ENCODE peak calls at places on chromosomes 13 and 19, in four cellular contexts. S is CD4-positive, alpha-beta memory T cell; E is CD8-positive, alpha-beta memory T cell; B is ascending aorta. T is an unnamed sample.

GRCh38 chr13:110890279-110891150 is 24.4 kb downstream of the ANKRD10 start:
- DNase-seq in S (no peak), E (no peak), B (no peak), T (no peak)

GRCh38 chr13:26914624-26915023 is 154.0 kb upstream of the GPR12 start:
- DNase-seq in S (no peak), E (no peak), B (no peak), T (no peak)

GRCh38 chr19:13171146-13171545 is 20.9 kb downstream of the IER2 start:
- DNase-seq in S (no peak), E (no peak), B (no peak), T (peak; percentile 46)

GRCh38 chr13:94300401-94300800 is 179.1 kb downstream of the DCT start:
- DNase-seq in S (no peak), E (no peak), B (no peak), T (no peak)

GRCh38 chr19:14146789-14147216 is 10.4 kb upstream of the ASF1B start:
- DNase-seq in S (no peak), E (no peak), B (no peak), T (no peak)

GRCh38 chr19:35059799-35060091 is 18.2 kb downstream of the HPN start:
- DNase-seq in S (no peak), E (no peak), B (no peak), T (no peak)

GRCh38 chr19:40716655-40717324 is at the start of the genes COQ8B and ITPKC:
- DNase-seq in S (peak; percentile 99), E (peak; percentile 99), B (peak; percentile 96), T (peak; percentile 100)

GRCh38 chr19:42117076-42117475 is 15.2 kb downstream of the POU2F2 start:
- DNase-seq in S (no peak), E (no peak), B (no peak), T (no peak)

GRCh38 chr13:19634129-19634740 is 776 bp downstream of the MPHOSPH8 start:
- DNase-seq in S (no peak), E (no peak), B (no peak), T (no peak)

GRCh38 chr13:30421093-30422055 is 919 bp upstream of the UBE2L5 start:
- DNase-seq in S (peak; percentile 16), E (peak; percentile 13), B (peak; percentile 62), T (peak; percentile 82)

GRCh38 chr13:99018418-99019180 is 40.7 kb upstream of the DOCK9 start:
- DNase-seq in S (no peak), E (no peak), B (no peak), T (no peak)

GRCh38 chr13:26743971-26744370 is 16.6 kb downstream of the GPR12 start:
- DNase-seq in S (no peak), E (no peak), B (no peak), T (no peak)

GRCh38 chr13:111251646-111252448 is 68.6 kb upstream of the TEX29 start:
- DNase-seq in S (no peak), E (no peak), B (no peak), T (no peak)

GRCh38 chr19:29211562-29212416 is 1.2 kb downstream of the UQCRFS1 start:
- DNase-seq in S (no peak), E (no peak), B (no peak), T (no peak)

GRCh38 chr19:38478273-38478971 is 44.9 kb downstream of the RYR1 start:
- DNase-seq in S (no peak), E (no peak), B (no peak), T (no peak)

GRCh38 chr19:6632002-6632621 is 37.8 kb downstream of the TNFSF14 start:
- DNase-seq in S (peak; percentile 82), E (peak; percentile 79), B (no peak), T (peak; percentile 95)

GRCh38 chr19:11560404-11560988 is 1.5 kb upstream of the ELOF1 start:
- DNase-seq in S (peak; percentile 69), E (peak; percentile 77), B (no peak), T (no peak)

GRCh38 chr13:23672616-23673015 is 102.4 kb downstream of the TNFRSF19 start:
- DNase-seq in S (no peak), E (no peak), B (no peak), T (no peak)

GRCh38 chr13:40519637-40520036 is 146.8 kb downstream of the FOXO1 start:
- DNase-seq in S (no peak), E (no peak), B (no peak), T (no peak)

GRCh38 chr13:85521586-85521985 is 277.6 kb downstream of the SLITRK6 start:
- DNase-seq in S (no peak), E (no peak), B (no peak), T (no peak)

GRCh38 chr13:60175571-60175970 is 11.8 kb upstream of the DIAPH3 start:
- DNase-seq in S (no peak), E (no peak), B (no peak), T (no peak)

GRCh38 chr13:110304256-110304655 is 2.7 kb downstream of the COL4A1 start:
- DNase-seq in S (no peak), E (no peak), B (no peak), T (no peak)

GRCh38 chr19:17522988-17523872 is 11.8 kb downstream of the PGLS start:
- DNase-seq in S (peak; percentile 37), E (peak; percentile 56), B (no peak), T (peak; percentile 58)

GRCh38 chr13:44396963-44397580 is 23.4 kb downstream of the SERP2 start:
- DNase-seq in S (no peak), E (no peak), B (no peak), T (no peak)

GRCh38 chr13:57629391-57629804 is 2.1 kb upstream of the PCDH17 start:
- DNase-seq in S (no peak), E (no peak), B (no peak), T (no peak)

GRCh38 chr19:48627211-48627864 is 8.0 kb downstream of the SPHK2 start:
- DNase-seq in S (no peak), E (no peak), B (no peak), T (peak; percentile 69)

DNA sequence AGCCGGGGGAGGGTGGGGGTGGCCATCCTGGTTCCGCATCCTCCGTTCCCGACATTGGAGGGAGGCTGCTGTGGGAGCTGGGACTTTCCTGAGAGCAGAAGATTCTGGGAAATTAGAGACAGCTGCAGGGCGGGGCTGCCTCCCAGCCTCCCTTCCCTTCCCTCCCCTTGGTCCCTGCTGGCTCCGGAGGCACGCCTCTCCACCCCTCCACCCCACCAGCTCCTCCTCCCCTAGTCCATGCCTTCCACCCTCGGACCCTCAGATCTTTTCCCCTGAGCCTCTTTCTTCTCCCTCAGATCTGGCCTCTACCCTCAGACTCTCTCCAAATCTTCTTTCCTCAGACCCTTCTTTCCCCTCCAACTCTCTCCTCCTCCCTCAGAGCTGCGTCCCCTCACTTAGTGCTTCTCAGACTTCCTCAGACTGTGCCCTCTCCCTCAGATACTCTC is 3.1 kb upstream of the BCL3 start:
- DNase-seq in S (no peak), E (no peak), B (no peak), T (peak; percentile 83)
- H3K4me1 ChIP-seq in S (peaks cover 27% of the 10 kb centered on the region), E (peaks cover 17% of the 10 kb centered on the region), B (peaks cover 45% of the 10 kb centered on the region), T (peaks cover 70% of the 10 kb centered on the region)

GRCh38 chr13:32941368-32941767 is 74.9 kb upstream of the KL start:
- DNase-seq in S (no peak), E (no peak), B (no peak), T (no peak)
- H3K4me3 ChIP-seq in S (no peak overlapping the region), E (no peak overlapping the region), B (no peak overlapping the region), T (no peak overlapping the region)

DNA sequence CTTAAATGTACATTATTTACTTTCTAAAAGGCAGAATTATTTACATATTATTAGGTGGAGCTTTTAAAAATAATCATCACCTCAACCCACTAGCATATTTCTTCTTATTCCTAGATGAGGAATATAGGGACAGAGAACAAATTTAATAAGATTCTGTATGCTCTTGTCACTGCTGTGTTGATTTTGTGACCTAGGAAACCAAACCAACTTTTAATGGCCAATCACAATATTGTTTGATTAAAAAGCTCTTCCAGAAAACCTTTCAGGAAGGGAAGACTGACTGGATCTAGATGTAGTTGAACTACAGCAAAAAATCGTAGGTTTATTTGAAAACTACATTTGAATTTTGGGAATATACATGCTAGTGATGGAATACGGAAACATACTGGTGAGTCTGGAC is 91.8 kb upstream of the RAP2A start:
- DNase-seq in S (no peak), E (no peak), B (no peak), T (no peak)
- H3K4me1 ChIP-seq in S (peaks cover 17% of the 10 kb centered on the region), E (no peaks in the 10 kb centered on the region), B (peaks cover 12% of the 10 kb centered on the region), T (peaks cover 12% of the 10 kb centered on the region)

GRCh38 chr19:15195987-15196682 is 4.7 kb downstream of the NOTCH3 start:
- DNase-seq in S (no peak), E (no peak), B (no peak), T (peak; percentile 89)

GRCh38 chr19:15197275-15198005 is 3.4 kb downstream of the NOTCH3 start:
- DNase-seq in S (no peak), E (no peak), B (no peak), T (no peak)

GRCh38 chr19:15196683-15197005 is 4.2 kb downstream of the NOTCH3 start:
- DNase-seq in S (no peak), E (no peak), B (no peak), T (no peak)

GRCh38 chr19:15199219-15199651 is 1.6 kb downstream of the NOTCH3 start:
- DNase-seq in S (no peak), E (no peak), B (no peak), T (no peak)

GRCh38 chr19:15198006-15198356 is 2.8 kb downstream of the NOTCH3 start:
- DNase-seq in S (no peak), E (no peak), B (no peak), T (peak; percentile 50)
- H3K4me3 ChIP-seq in S (no peak overlapping the region), E (no peak overlapping the region), B (peak overlapping the region; percentile 20), T (no peak overlapping the region)

GRCh38 chr19:50801107-50801506 is 10.9 kb downstream of the ACP4 start:
- DNase-seq in S (no peak), E (no peak), B (no peak), T (no peak)
- H3K4me1 ChIP-seq in S (peaks cover 27% of the 10 kb centered on the region), E (peaks cover 21% of the 10 kb centered on the region), B (peaks cover 13% of the 10 kb centered on the region), T (peaks cover 14% of the 10 kb centered on the region)

GRCh38 chr19:660793-661426 is 2.1 kb downstream of the RNF126 start:
- DNase-seq in S (no peak), E (no peak), B (no peak), T (peak; percentile 80)
- H3K4me3 ChIP-seq in S (peak overlapping the region; percentile 99), E (peak overlapping the region; percentile 84), B (peak overlapping the region; percentile 88), T (peak overlapping the region; percentile 100)

GRCh38 chr19:55321466-55321865 is 3.7 kb downstream of the TMEM150B start:
- DNase-seq in S (no peak), E (no peak), B (no peak), T (no peak)
- H3K4me1 ChIP-seq in S (no peaks in the 10 kb centered on the region), E (no peaks in the 10 kb centered on the region), B (no peaks in the 10 kb centered on the region), T (peaks cover 9% of the 10 kb centered on the region)